ENCODE peak calls at places on chromosomes 7 and 10, in nine cellular contexts. W is GM23338, P is left ventricle myocardium inferior, S is heart right ventricle, L is HL-60, I is SK-N-SH, V is cardiac muscle cell, Z is tibial artery, Q is gastrocnemius medialis. A is an unnamed sample.
A peak's percentile ranks its signal among the peaks of the same experiment; 100 is the strongest.

GRCh38 chr7:93359520-93360198 is 127.5 kb downstream of the VPS50 start:
- DNase-seq in W (no peak), P (no peak), S (no peak), L (no peak), I (no peak), V (no peak), Z (no peak), Q (no peak), A (no peak)

GRCh38 chr10:75640803-75641202 is 209.4 kb downstream of the LRMDA start:
- DNase-seq in W (no peak), P (no peak), S (no peak), L (no peak), I (no peak), V (no peak), Z (no peak), Q (no peak), A (no peak)

GRCh38 chr10:99870051-99870730 is 87.8 kb downstream of the ABCC2 start:
- DNase-seq in W (no peak), P (no peak), S (no peak), L (no peak), I (no peak), V (peak; percentile 19), Z (no peak), Q (no peak), A (no peak)

GRCh38 chr10:1368772-1369171 is 312.6 kb downstream of the WDR37 start:
- DNase-seq in W (peak; percentile 86), P (no peak), S (no peak), L (no peak), I (peak; percentile 65), V (no peak), Z (no peak), Q (no peak), A (no peak)

GRCh38 chr7:141649865-141650499 is 52.0 kb downstream of the DENND11 start:
- DNase-seq in W (peak; percentile 91), P (no peak), S (no peak), L (peak; percentile 39), I (peak; percentile 85), V (peak; percentile 94), Z (peak; percentile 77), Q (no peak), A (no peak)

GRCh38 chr7:109751241-109751640 is 1181.6 kb downstream of the DNAJB9 start:
- DNase-seq in W (no peak), P (no peak), S (no peak), L (no peak), I (no peak), V (no peak), Z (no peak), Q (no peak), A (no peak)

GRCh38 chr10:6103591-6103990 is 14.8 kb downstream of the RBM17 start:
- DNase-seq in W (no peak), P (no peak), S (no peak), L (no peak), I (no peak), V (no peak), Z (no peak), Q (no peak), A (no peak)

GRCh38 chr10:100889546-100889945 is 23.2 kb upstream of the SLF2 start:
- DNase-seq in W (no peak), P (no peak), S (no peak), L (no peak), I (no peak), V (no peak), Z (no peak), Q (no peak), A (no peak)

GRCh38 chr10:58818889-58819288 is 306.2 kb downstream of the BICC1 start:
- DNase-seq in W (no peak), P (no peak), S (no peak), L (no peak), I (no peak), V (peak; percentile 86), Z (no peak), Q (no peak), A (no peak)

GRCh38 chr7:128303624-128304023 is 40.1 kb downstream of the RBM28 start:
- DNase-seq in W (no peak), P (no peak), S (no peak), L (no peak), I (no peak), V (no peak), Z (no peak), Q (no peak), A (no peak)

GRCh38 chr10:102673961-102674511 is 29.8 kb downstream of the TRIM8 start:
- DNase-seq in W (peak; percentile 72), P (peak; percentile 70), S (peak; percentile 71), L (peak; percentile 23), I (peak; percentile 76), V (peak; percentile 92), Z (peak; percentile 90), Q (peak; percentile 30), A (peak; percentile 31)

GRCh38 chr7:127332884-127333283 is 59.6 kb downstream of the ZNF800 start:
- DNase-seq in W (no peak), P (no peak), S (no peak), L (no peak), I (no peak), V (no peak), Z (no peak), Q (no peak), A (no peak)

GRCh38 chr10:62654966-62655336 is 149.6 kb upstream of the ADO start:
- DNase-seq in W (no peak), P (no peak), S (no peak), L (no peak), I (no peak), V (no peak), Z (no peak), Q (no peak), A (no peak)

GRCh38 chr7:6392712-6393666 is 54.8 kb downstream of the DAGLB start:
- DNase-seq in W (no peak), P (peak; percentile 66), S (peak; percentile 52), L (no peak), I (no peak), V (peak; percentile 85), Z (no peak), Q (peak; percentile 67), A (peak; percentile 88)

GRCh38 chr10:90993340-90993739 is 72.5 kb upstream of the ANKRD1 start:
- DNase-seq in W (no peak), P (no peak), S (no peak), L (no peak), I (no peak), V (no peak), Z (no peak), Q (no peak), A (no peak)

GRCh38 chr10:36109399-36110023 is 467.4 kb upstream of the FZD8 start:
- DNase-seq in W (no peak), P (no peak), S (no peak), L (no peak), I (no peak), V (no peak), Z (no peak), Q (no peak), A (no peak)

GRCh38 chr10:49364747-49365146 is 31.1 kb downstream of the DRGX start:
- DNase-seq in W (no peak), P (no peak), S (no peak), L (no peak), I (no peak), V (no peak), Z (no peak), Q (no peak), A (no peak)

GRCh38 chr7:471866-472639 is 47.6 kb downstream of the PDGFA start:
- DNase-seq in W (no peak), P (peak; percentile 81), S (peak; percentile 83), L (no peak), I (no peak), V (peak; percentile 99), Z (peak; percentile 98), Q (peak; percentile 91), A (peak; percentile 97)

GRCh38 chr10:50614444-50615137 is 9.2 kb downstream of the SGMS1 start:
- DNase-seq in W (peak; percentile 94), P (no peak), S (no peak), L (no peak), I (no peak), V (no peak), Z (no peak), Q (peak; percentile 44), A (no peak)
- TF ChIP-seq CTCF in W (peak; percentile 52), P (peak; percentile 29), S (no peak), L (no peak), I (peak; percentile 31), V (no peak), Z (no peak), Q (peak; percentile 61), A (no peak)

DNA sequence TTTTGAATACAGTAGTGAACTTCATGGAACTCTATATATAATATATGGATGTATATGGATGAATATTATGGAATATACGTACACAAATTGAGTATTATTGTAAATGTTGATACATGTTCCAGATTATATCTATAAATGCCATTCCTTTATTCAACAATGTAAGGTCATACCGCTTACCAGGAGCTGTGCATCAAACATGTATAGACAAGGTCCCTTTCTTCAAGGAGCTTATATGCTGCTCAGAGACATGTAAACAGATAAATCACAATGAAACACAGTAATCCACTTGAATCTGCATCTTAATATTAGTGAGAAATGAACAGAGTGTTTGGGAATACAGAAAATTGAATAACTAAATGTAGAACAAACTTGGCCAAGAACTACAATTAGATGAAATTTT is 898 bp upstream of the SEM1 start:
- DNase-seq in W (no peak), P (no peak), S (no peak), L (no peak), I (no peak), V (no peak), Z (no peak), Q (no peak), A (no peak)
- H3K4me3 ChIP-seq in W (no peak overlapping the region), P (no peak overlapping the region), S (no peak overlapping the region), L (no peak overlapping the region), I (no peak overlapping the region), V (no peak overlapping the region), Z (no peak overlapping the region), Q (no peak overlapping the region), A (no peak overlapping the region)

GRCh38 chr7:19111474-19112143 is 5.8 kb downstream of the TWIST1 start:
- DNase-seq in W (peak; percentile 52), P (no peak), S (no peak), L (no peak), I (no peak), V (no peak), Z (no peak), Q (no peak), A (no peak)
- H3K27me3 ChIP-seq in W (peaks cover 100% of the 10 kb centered on the region), P (peaks cover 100% of the 10 kb centered on the region), S (peaks cover 98% of the 10 kb centered on the region), L (peaks cover 65% of the 10 kb centered on the region), I (no peaks in the 10 kb centered on the region), V (peaks cover 37% of the 10 kb centered on the region), Z (no peaks in the 10 kb centered on the region), Q (peaks cover 80% of the 10 kb centered on the region), A (no peaks in the 10 kb centered on the region)

GRCh38 chr10:42646692-42647640 is 8.6 kb upstream of the ZNF33B start:
- DNase-seq in W (peak; percentile 5), P (no peak), S (no peak), L (no peak), I (no peak), V (no peak), Z (no peak), Q (no peak), A (no peak)

GRCh38 chr10:42650374-42650773 is 12.0 kb upstream of the ZNF33B start:
- DNase-seq in W (no peak), P (no peak), S (no peak), L (no peak), I (no peak), V (no peak), Z (no peak), Q (no peak), A (no peak)

GRCh38 chr10:42648512-42648911 is 10.1 kb upstream of the ZNF33B start:
- DNase-seq in W (no peak), P (no peak), S (no peak), L (no peak), I (no peak), V (no peak), Z (no peak), Q (no peak), A (no peak)

GRCh38 chr10:42654419-42654818 is 16.0 kb upstream of the ZNF33B start:
- DNase-seq in W (no peak), P (no peak), S (no peak), L (no peak), I (no peak), V (no peak), Z (no peak), Q (no peak), A (no peak)

GRCh38 chr10:42652860-42653259 is 14.5 kb upstream of the ZNF33B start:
- DNase-seq in W (no peak), P (no peak), S (no peak), L (no peak), I (no peak), V (no peak), Z (no peak), Q (no peak), A (no peak)
- TF ChIP-seq CTCF in W (no peak), P (no peak), S (no peak), L (no peak), I (no peak), V (no peak), Z (no peak), Q (no peak), A (no peak)

A was measured in ascending aorta.